ENCODE peak calls at places on chromosomes 1 and 21, in nine cellular contexts. L is A549, T is RWPE1, M is neural progenitor cell, X is H1, P is heart left ventricle, H is HL-60, A is osteocyte, J is heart right ventricle. S is an unnamed sample.

GRCh38 chr1:209435654-209436566 is 147.6 kb upstream of the CAMK1G start:
- DNase-seq in T (peak), A (peak), M (peak), L (peak), J (peak), X (peak), H (peak), P (peak), S (peak)

GRCh38 chr1:13892141-13892670 is 192.2 kb downstream of the PRDM2 start:
- DNase-seq in L (no peak), H (no peak), P (no peak), J (no peak), A (no peak), M (peak), X (no peak), T (no peak), S (no peak)

GRCh38 chr1:215526147-215526845 is 40.8 kb upstream of the KCTD3 start:
- DNase-seq in X (no peak), L (peak), P (no peak), T (peak), H (no peak), A (no peak), J (no peak), M (peak), S (no peak)

GRCh38 chr1:234164098-234164709 is 209.1 kb upstream of the COA6 start:
- DNase-seq in M (no peak), L (no peak), T (no peak), X (no peak), P (no peak), J (no peak), H (no peak), A (no peak), S (no peak)

GRCh38 chr21:31915566-31915965 is 42.7 kb downstream of the HUNK start:
- DNase-seq in J (no peak), T (no peak), M (no peak), X (no peak), A (no peak), P (no peak), H (no peak), L (no peak), S (no peak)

GRCh38 chr1:87140831-87141540 is 187.7 kb upstream of the LMO4 start:
- DNase-seq in J (no peak), X (no peak), T (peak), L (peak), M (no peak), P (no peak), H (no peak), A (no peak), S (no peak)

GRCh38 chr21:46153259-46154154 is 1.9 kb downstream of the FTCD start:
- DNase-seq in M (peak), X (peak), A (peak), L (no peak), H (peak), J (peak), T (no peak), P (peak), S (peak)

GRCh38 chr1:61083014-61083798 is 845 bp downstream of the NFIA start:
- DNase-seq in P (peak), X (no peak), T (no peak), L (peak), J (peak), A (no peak), M (peak), H (no peak), S (no peak)

GRCh38 chr1:149899460-149900284 is at the start of gene BOLA1:
- DNase-seq in J (peak), L (peak), M (peak), P (peak), T (peak), A (peak), X (peak), H (peak), S (peak)
- TF ChIP-seq CTCF in J (no peak), L (no peak), M (no peak), P (no peak), T (no peak), A (no peak), X (no peak), H (no peak), S (no peak)

GRCh38 chr1:202329891-202330290 is 11.8 kb downstream of the UBE2T start:
- DNase-seq in M (no peak), T (no peak), A (no peak), J (no peak), X (no peak), L (peak), H (no peak), P (no peak), S (no peak)
- TF ChIP-seq CTCF in M (peak), T (no peak), A (no peak), J (no peak), X (peak), L (peak), H (no peak), P (no peak), S (no peak)

GRCh38 chr1:1058921-1059493 is 15.1 kb downstream of the RNF223 start:
- DNase-seq in M (peak), J (no peak), A (no peak), T (no peak), P (no peak), L (no peak), H (no peak), X (no peak), S (peak)
- TF ChIP-seq CTCF in M (peak), J (peak), A (peak), T (peak), P (peak), L (peak), H (no peak), X (no peak), S (peak)

GRCh38 chr21:44955141-44955802 is 15.4 kb downstream of the SLX9 start:
- DNase-seq in A (no peak), T (no peak), M (no peak), P (no peak), J (no peak), L (no peak), H (no peak), X (no peak), S (no peak)
- TF ChIP-seq CTCF in A (no peak), T (no peak), M (no peak), P (no peak), J (no peak), L (no peak), H (no peak), X (no peak), S (no peak)

DNA sequence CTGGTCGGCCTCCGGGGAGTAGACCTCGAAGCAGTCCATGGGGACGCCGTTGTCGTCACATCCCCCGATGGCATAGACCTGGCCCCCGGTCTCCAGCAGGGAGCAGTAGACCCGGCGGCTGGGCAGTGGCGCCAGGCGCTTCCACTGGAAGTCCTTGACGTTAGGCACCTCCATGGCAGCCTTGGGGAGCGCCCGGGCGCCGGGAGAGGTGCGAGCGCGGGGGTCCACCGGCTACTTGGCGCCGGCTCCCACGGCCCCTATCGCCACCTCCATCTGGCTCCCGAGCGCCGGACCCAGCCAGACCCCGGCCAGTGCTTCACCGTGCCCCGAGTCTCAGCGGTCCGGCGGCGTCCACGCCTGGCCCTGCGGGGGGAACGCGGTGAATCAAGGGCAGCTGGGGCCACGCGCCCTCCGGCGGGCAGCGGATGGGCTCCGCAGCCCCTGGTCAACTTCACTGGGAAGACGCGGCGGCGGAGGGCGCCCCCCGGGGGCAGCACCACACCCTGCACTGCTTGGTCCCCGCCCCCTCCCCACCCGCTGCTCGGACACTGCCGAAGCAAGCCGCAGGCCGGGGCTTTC is 13.2 kb downstream of the KLHDC8A start:
- DNase-seq in H (no peak), J (no peak), T (no peak), M (peak), L (peak), X (no peak), P (no peak), A (no peak), S (peak)
- TF ChIP-seq CTCF in H (no peak), J (peak), T (no peak), M (peak), L (peak), X (peak), P (no peak), A (peak), S (peak)

S was measured in activated CD8-positive, alpha-beta T cell treated with anti-CD3 and anti-CD28 coated beads for 36 hours.